ENCODE peak calls at places on chromosomes 2 and 18, in five cellular contexts. F is H9, W is neuronal stem cell, Y is IMR-90, N is H1. G is an unnamed sample.

GRCh38 chr2:165113414-165113813 is 90.4 kb downstream of the SCN3A start:
- DNase-seq in Y (peak; percentile 58), N (no peak), F (no peak), W (no peak), G (no peak)

GRCh38 chr2:15780912-15781574 is 159.3 kb upstream of the MYCN start:
- DNase-seq in Y (no peak), N (no peak), W (no peak), F (peak; percentile 44), G (no peak)

GRCh38 chr2:210198326-210198725 is 26.9 kb downstream of the ACADL start:
- DNase-seq in N (no peak), Y (peak; percentile 22), F (no peak), W (no peak), G (no peak)

GRCh38 chr18:44960580-44960979 is 279.9 kb downstream of the SETBP1 start:
- DNase-seq in F (no peak), Y (no peak), W (no peak), N (no peak), G (no peak)

GRCh38 chr2:24122-24521 is 22.2 kb downstream of the FAM110C start:
- DNase-seq in F (no peak), W (no peak), Y (no peak), N (no peak), G (no peak)

GRCh38 chr2:223576873-223577272 is 25.3 kb downstream of the SCG2 start:
- DNase-seq in Y (peak; percentile 98), F (no peak), N (no peak), W (no peak), G (peak; percentile 93)

GRCh38 chr18:6476201-6476600 is 61.5 kb upstream of the L3MBTL4 start:
- DNase-seq in W (no peak), Y (no peak), F (no peak), N (no peak), G (no peak)

GRCh38 chr2:8219631-8220393 is 462.0 kb upstream of the ID2 start:
- DNase-seq in W (no peak), Y (no peak), F (no peak), N (no peak), G (no peak)

GRCh38 chr18:41754332-41754731 is 200.7 kb upstream of the PIK3C3 start:
- DNase-seq in F (no peak), N (no peak), W (no peak), Y (no peak), G (no peak)

GRCh38 chr2:19799881-19800780 is 101.7 kb downstream of the TTC32 start:
- DNase-seq in N (no peak), W (no peak), Y (no peak), F (no peak), G (no peak)

GRCh38 chr18:50313031-50313607 is 25.6 kb upstream of the CXXC1 start:
- DNase-seq in W (no peak), F (no peak), Y (no peak), N (no peak), G (no peak)

GRCh38 chr2:173806761-173807160 is 158.4 kb downstream of the SP3 start:
- DNase-seq in N (peak; percentile 6), W (no peak), F (no peak), Y (peak; percentile 4), G (peak; percentile 25)

GRCh38 chr2:437772-438393 is 150.0 kb upstream of the ALKAL2 start:
- DNase-seq in F (peak; percentile 24), W (no peak), N (peak; percentile 41), Y (no peak), G (peak; percentile 38)

GRCh38 chr2:196565106-196565505 is 74.4 kb upstream of the CCDC150 start:
- DNase-seq in N (no peak), W (no peak), F (no peak), Y (no peak), G (no peak)

DNA sequence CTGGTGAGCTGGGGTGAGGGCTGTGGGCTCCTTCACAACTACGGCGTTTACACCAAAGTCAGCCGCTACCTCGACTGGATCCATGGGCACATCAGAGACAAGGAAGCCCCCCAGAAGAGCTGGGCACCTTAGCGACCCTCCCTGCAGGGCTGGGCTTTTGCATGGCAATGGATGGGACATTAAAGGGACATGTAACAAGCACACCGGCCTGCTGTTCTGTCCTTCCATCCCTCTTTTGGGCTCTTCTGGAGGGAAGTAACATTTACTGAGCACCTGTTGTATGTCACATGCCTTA is 10.5 kb downstream of the PROC start:
- DNase-seq in F (no peak), Y (no peak), W (no peak), N (no peak), G (no peak)
- H3K23ac ChIP-seq in F (no peak overlapping the region), Y (no peak overlapping the region), W (peak overlapping the region; percentile 69), N (no peak overlapping the region), G (no peak overlapping the region)

GRCh38 chr2:64524604-64525322 is 635 bp downstream of the AFTPH start:
- DNase-seq in W (no peak), Y (peak; percentile 7), F (peak; percentile 48), N (no peak), G (peak; percentile 49)

GRCh38 chr2:64526034-64526433 is 1.9 kb downstream of the AFTPH start:
- DNase-seq in Y (no peak), W (no peak), F (no peak), N (no peak), G (no peak)

GRCh38 chr2:64522843-64523428 is 1.2 kb upstream of the AFTPH start:
- DNase-seq in Y (peak; percentile 87), N (no peak), W (peak; percentile 63), F (no peak), G (peak; percentile 98)

GRCh38 chr2:64525323-64525625 is 1.1 kb downstream of the AFTPH start:
- DNase-seq in N (no peak), F (no peak), Y (peak; percentile 16), W (no peak), G (peak; percentile 48)

DNA sequence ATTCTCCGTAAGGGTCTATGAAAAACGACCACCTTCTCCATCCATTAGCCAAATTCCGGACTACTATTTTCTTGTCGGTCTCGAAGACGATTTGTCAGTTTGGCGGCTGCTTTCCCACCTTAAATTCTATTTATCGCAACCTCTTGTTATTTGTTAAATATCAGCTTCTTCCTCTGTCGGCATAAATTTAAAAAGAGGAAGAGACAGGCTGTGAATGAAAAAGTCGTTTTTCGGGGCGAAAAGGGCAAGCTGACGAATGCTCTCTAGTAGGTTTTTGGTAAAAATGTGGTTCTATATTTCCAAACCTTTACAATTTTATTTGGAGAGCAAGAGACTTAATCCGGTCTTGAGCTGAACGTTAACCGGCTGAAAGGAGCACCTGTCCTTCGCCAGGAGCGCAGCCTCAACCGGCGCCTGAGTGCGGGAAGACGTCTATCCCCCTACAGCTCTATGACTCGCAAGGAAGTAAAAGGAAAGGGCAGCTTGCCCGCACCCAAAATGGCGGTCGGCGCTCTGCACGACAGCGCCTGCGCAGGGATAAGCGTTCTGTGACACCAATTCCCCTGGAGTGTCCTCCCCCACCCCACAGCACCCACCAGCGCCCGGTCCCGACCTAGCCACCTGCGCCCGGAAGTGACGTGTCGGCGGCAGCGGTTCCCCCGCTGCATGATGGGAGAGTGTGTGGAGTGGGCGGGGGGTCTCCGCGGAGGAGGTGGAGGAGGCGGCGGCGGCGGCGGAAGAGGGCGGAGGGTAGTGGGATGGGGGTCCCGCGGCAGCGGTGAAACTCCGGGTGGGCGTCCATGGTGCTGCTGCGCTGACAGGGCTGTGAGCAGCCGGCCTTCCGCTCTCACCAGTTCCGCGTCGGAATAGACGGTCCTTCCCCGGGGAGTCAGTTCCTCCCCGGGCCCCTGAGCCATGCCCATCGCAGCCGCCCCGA is at the start of gene AFTPH:
- DNase-seq in W (peak; percentile 96), N (peak; percentile 95), Y (peak; percentile 98), F (peak; percentile 100), G (peak; percentile 99)
- H3K23ac ChIP-seq in W (peak within 1 kb of the TSS; percentile 89), N (no peak within 1 kb of the TSS), Y (peak within 1 kb of the TSS; percentile 44), F (no peak within 1 kb of the TSS), G (no peak within 1 kb of the TSS)

GRCh38 chr2:71068218-71069035 is at the start of gene NAGK:
- DNase-seq in N (peak; percentile 98), Y (peak; percentile 94), W (peak; percentile 96), F (peak; percentile 97), G (peak; percentile 95)
- H3K23ac ChIP-seq in N (no peak within 1 kb of the TSS), Y (peak within 1 kb of the TSS; percentile 98), W (peak within 1 kb of the TSS; percentile 100), F (no peak within 1 kb of the TSS), G (no peak within 1 kb of the TSS)

DNA sequence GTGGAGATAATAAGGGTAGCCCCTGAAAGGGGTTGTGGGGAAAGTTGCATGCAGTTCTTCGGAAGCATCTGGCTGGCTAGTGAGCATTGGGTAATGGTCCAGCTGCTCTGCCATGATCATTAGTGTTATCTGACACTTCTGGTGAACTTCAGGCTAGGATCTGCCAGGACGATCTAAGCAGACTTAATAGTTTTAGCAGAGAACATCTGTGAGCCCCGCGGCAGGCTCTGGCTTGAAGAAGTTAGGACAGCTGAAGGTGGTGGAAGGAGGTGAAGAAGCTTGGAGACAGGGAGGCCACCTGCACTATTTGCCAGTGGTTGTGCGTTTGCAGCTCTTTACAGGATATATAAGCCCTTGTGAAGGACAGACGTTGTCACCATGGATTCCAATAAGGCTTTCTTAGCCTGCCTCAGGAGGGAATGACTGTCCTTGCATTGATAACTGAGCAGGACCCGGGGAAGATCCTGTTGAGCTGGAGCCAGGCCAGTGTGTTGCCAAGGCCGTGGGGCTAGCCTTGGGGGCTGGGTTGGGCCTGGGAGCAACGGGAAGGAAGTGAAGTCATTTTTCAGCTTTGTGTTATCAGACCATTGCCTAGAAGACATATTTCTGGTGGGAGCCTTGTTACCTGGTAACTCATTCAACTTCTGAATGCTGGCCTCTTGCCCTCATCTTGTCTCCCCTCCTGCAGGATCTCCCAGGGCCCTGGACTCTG is 92.9 kb upstream of the MGAT5 start:
- DNase-seq in W (no peak), Y (peak; percentile 40), N (no peak), F (no peak), G (peak; percentile 81)
- H3K23ac ChIP-seq in W (no peak overlapping the region), Y (peak overlapping the region; percentile 38), N (no peak overlapping the region), F (no peak overlapping the region), G (no peak overlapping the region)

DNA sequence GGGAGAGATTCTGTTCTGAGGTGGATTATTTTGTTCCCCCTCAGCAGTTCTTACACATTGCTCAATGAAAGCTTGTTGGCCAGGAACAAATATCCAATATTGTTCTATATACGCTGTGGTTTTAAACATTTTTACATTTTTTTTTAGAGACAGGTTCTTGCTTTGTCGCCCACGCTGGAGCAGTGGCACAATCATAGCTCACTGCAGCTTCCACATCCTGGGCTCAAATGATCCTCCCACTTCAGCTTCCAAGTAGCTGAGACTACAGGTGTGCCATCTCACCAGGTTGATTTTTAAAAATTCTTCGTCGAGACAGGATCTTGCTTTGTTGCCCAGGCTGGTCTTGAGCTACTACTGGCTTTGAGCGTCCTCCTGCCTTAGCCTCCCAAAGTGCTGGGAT is 58.9 kb upstream of the KIF5C start:
- DNase-seq in W (no peak), N (peak; percentile 35), F (no peak), Y (no peak), G (no peak)
- H3K23ac ChIP-seq in W (no peak overlapping the region), N (no peak overlapping the region), F (no peak overlapping the region), Y (no peak overlapping the region), G (no peak overlapping the region)

GRCh38 chr18:26335139-26335933 is 109.1 kb downstream of the TAF4B start:
- DNase-seq in F (no peak), N (no peak), W (no peak), Y (no peak), G (no peak)
- H3K23ac ChIP-seq in F (no peak overlapping the region), N (no peak overlapping the region), W (no peak overlapping the region), Y (no peak overlapping the region), G (no peak overlapping the region)